ENCODE peak calls at places on chromosomes 2 and 18, in nine cellular contexts. D is sciatic nerve, J is uterus, W is nucleus accumbens, T is hepatocyte, X is mucosa of gallbladder, F is T follicular helper cell, Z is NCI-H1417, I is neuronal stem cell. E is an unnamed sample.

GRCh38 chr2:68693947-68694346 is 40.7 kb upstream of the ARHGAP25 start:
- DNase-seq in D (no peak), J (no peak), W (no peak), T (no peak), X (no peak), F (no peak), Z (no peak), I (no peak), E (peak; percentile 92)

GRCh38 chr2:96249654-96250053 is 16.1 kb downstream of the TMEM127 start:
- DNase-seq in D (no peak), J (peak; percentile 37), W (no peak), T (peak; percentile 50), X (no peak), F (no peak), Z (no peak), I (no peak), E (no peak)

GRCh38 chr2:164568317-164568716 is 53.0 kb downstream of the GRB14 start:
- DNase-seq in D (no peak), J (no peak), W (no peak), T (no peak), X (no peak), F (no peak), Z (no peak), I (no peak), E (no peak)

GRCh38 chr2:188937228-188938220 is 36.6 kb upstream of the COL3A1 start:
- DNase-seq in D (no peak), J (no peak), W (no peak), T (no peak), X (no peak), F (no peak), Z (no peak), I (no peak), E (no peak)

GRCh38 chr2:193011870-193012269 is 817.1 kb upstream of the TMEFF2 start:
- DNase-seq in D (no peak), J (no peak), W (no peak), T (no peak), X (no peak), F (no peak), Z (no peak), I (no peak), E (no peak)

GRCh38 chr2:18999198-18999597 is 359.2 kb downstream of the OSR1 start:
- DNase-seq in D (no peak), J (no peak), W (no peak), T (no peak), X (no peak), F (no peak), Z (no peak), I (no peak), E (no peak)

GRCh38 chr2:235011929-235012631 is 60.3 kb downstream of the SH3BP4 start:
- DNase-seq in D (no peak), J (no peak), W (no peak), T (no peak), X (no peak), F (no peak), Z (no peak), I (peak; percentile 65), E (no peak)

GRCh38 chr2:210534879-210535278 is 21.5 kb upstream of the CPS1 start:
- DNase-seq in D (no peak), J (no peak), W (no peak), T (no peak), X (no peak), F (no peak), Z (no peak), I (no peak), E (no peak)

GRCh38 chr2:213306320-213306942 is 22.2 kb downstream of the SPAG16 start:
- DNase-seq in D (peak; percentile 60), J (no peak), W (no peak), T (peak; percentile 13), X (peak; percentile 89), F (no peak), Z (no peak), I (no peak), E (no peak)

GRCh38 chr2:121595012-121595891 is 54.0 kb downstream of the CLASP1 start:
- DNase-seq in D (no peak), J (no peak), W (no peak), T (no peak), X (no peak), F (no peak), Z (peak; percentile 64), I (no peak), E (no peak)

GRCh38 chr2:49251766-49252165 is 97.5 kb upstream of the FSHR start:
- DNase-seq in D (no peak), J (no peak), W (no peak), T (no peak), X (no peak), F (no peak), Z (no peak), I (no peak), E (no peak)

GRCh38 chr2:156649596-156649995 is 213.4 kb downstream of the GPD2 start:
- DNase-seq in D (peak; percentile 61), J (no peak), W (no peak), T (peak; percentile 19), X (peak; percentile 14), F (no peak), Z (no peak), I (no peak), E (no peak)

GRCh38 chr2:214865400-214865799 is 55.9 kb upstream of the BARD1 start:
- DNase-seq in D (no peak), J (no peak), W (no peak), T (no peak), X (no peak), F (no peak), Z (no peak), I (no peak), E (no peak)

GRCh38 chr18:7541835-7542234 is 25.3 kb upstream of the PTPRM start:
- DNase-seq in D (no peak), J (no peak), W (no peak), T (no peak), X (no peak), F (no peak), Z (no peak), I (no peak), E (no peak)

GRCh38 chr2:172101008-172101706 is 1.5 kb downstream of the DLX2 start:
- DNase-seq in D (peak; percentile 59), J (no peak), W (no peak), T (no peak), X (no peak), F (no peak), Z (no peak), I (peak; percentile 21), E (no peak)

GRCh38 chr2:159892990-159893389 is 95.0 kb upstream of the CD302 start:
- DNase-seq in D (no peak), J (no peak), W (no peak), T (no peak), X (no peak), F (no peak), Z (no peak), I (no peak), E (no peak)

GRCh38 chr18:11071300-11071699 is 78.1 kb downstream of the PIEZO2 start:
- DNase-seq in D (no peak), J (no peak), W (no peak), T (no peak), X (no peak), F (no peak), Z (no peak), I (no peak), E (no peak)

GRCh38 chr2:207692206-207693065 is 19.0 kb upstream of the CCNYL1 start:
- DNase-seq in D (no peak), J (peak; percentile 18), W (no peak), T (peak; percentile 35), X (no peak), F (peak; percentile 19), Z (no peak), I (peak; percentile 17), E (no peak)

GRCh38 chr2:187541086-187542085 is 12.8 kb downstream of the TFPI start:
- DNase-seq in D (no peak), J (peak; percentile 35), W (no peak), T (peak; percentile 35), X (peak; percentile 29), F (no peak), Z (no peak), I (no peak), E (no peak)

GRCh38 chr18:76328145-76328544 is 166.9 kb downstream of the ZNF516 start:
- DNase-seq in D (no peak), J (no peak), W (no peak), T (no peak), X (no peak), F (no peak), Z (no peak), I (no peak), E (no peak)

GRCh38 chr2:62309465-62310091 is 113.7 kb downstream of the B3GNT2 start:
- DNase-seq in D (no peak), J (no peak), W (no peak), T (no peak), X (no peak), F (no peak), Z (no peak), I (no peak), E (no peak)

GRCh38 chr2:56613917-56614316 is 430.1 kb downstream of the CCDC85A start:
- DNase-seq in D (no peak), J (no peak), W (no peak), T (no peak), X (no peak), F (no peak), Z (no peak), I (no peak), E (no peak)

GRCh38 chr2:160630801-160631590 is 137.4 kb upstream of the RBMS1 start:
- DNase-seq in D (no peak), J (no peak), W (no peak), T (no peak), X (no peak), F (no peak), Z (no peak), I (no peak), E (no peak)

GRCh38 chr2:225494100-225494459 is 94.6 kb downstream of the NYAP2 start:
- DNase-seq in D (no peak), J (no peak), W (no peak), T (no peak), X (no peak), F (no peak), Z (no peak), I (no peak), E (no peak)

GRCh38 chr2:138182913-138183312 is 218.6 kb downstream of the HNMT start:
- DNase-seq in D (no peak), J (no peak), W (no peak), T (no peak), X (no peak), F (no peak), Z (peak; percentile 40), I (no peak), E (no peak)